ENCODE peak calls at places on chromosomes 7 and 10, in seven cellular contexts. One of them, this sample, is unnamed.

GRCh38 chr7:41942468-41943097 is 239.7 kb upstream of the INHBA start:
- DNase-seq in fibroblast of the aortic adventitia: peak; percentile 13
- DNase-seq in OCI-LY7: no peak
- DNase-seq in GM12864: no peak
- DNase-seq in mammary epithelial cell: no peak
- DNase-seq in stomach: no peak
- DNase-seq in fibroblast of pulmonary artery: peak; percentile 28
- DNase-seq in this sample: no peak

GRCh38 chr10:24463683-24464426 is 254.9 kb downstream of the KIAA1217 start:
- DNase-seq in fibroblast of the aortic adventitia: peak; percentile 92
- DNase-seq in OCI-LY7: no peak
- DNase-seq in GM12864: peak; percentile 35
- DNase-seq in mammary epithelial cell: peak; percentile 97
- DNase-seq in stomach: peak; percentile 33
- DNase-seq in fibroblast of pulmonary artery: peak; percentile 77
- DNase-seq in this sample: peak; percentile 41

GRCh38 chr7:149317986-149318672 is 56.1 kb downstream of the ZNF783 start:
- DNase-seq in fibroblast of the aortic adventitia: no peak
- DNase-seq in OCI-LY7: peak; percentile 30
- DNase-seq in GM12864: no peak
- DNase-seq in mammary epithelial cell: no peak
- DNase-seq in stomach: no peak
- DNase-seq in fibroblast of pulmonary artery: no peak
- DNase-seq in this sample: no peak

GRCh38 chr7:46764100-46764941 is 817.6 kb downstream of the TNS3 start:
- DNase-seq in fibroblast of the aortic adventitia: peak; percentile 98
- DNase-seq in OCI-LY7: no peak
- DNase-seq in GM12864: no peak
- DNase-seq in mammary epithelial cell: peak; percentile 96
- DNase-seq in stomach: peak; percentile 44
- DNase-seq in fibroblast of pulmonary artery: peak; percentile 97
- DNase-seq in this sample: peak; percentile 69

GRCh38 chr10:111435871-111436270 is 359.0 kb downstream of the ADRA2A start:
- DNase-seq in fibroblast of the aortic adventitia: no peak
- DNase-seq in OCI-LY7: no peak
- DNase-seq in GM12864: no peak
- DNase-seq in mammary epithelial cell: no peak
- DNase-seq in stomach: no peak
- DNase-seq in fibroblast of pulmonary artery: no peak
- DNase-seq in this sample: no peak

GRCh38 chr7:3005257-3005656 is 38.4 kb downstream of the CARD11 start:
- DNase-seq in fibroblast of the aortic adventitia: no peak
- DNase-seq in OCI-LY7: no peak
- DNase-seq in GM12864: no peak
- DNase-seq in mammary epithelial cell: no peak
- DNase-seq in stomach: no peak
- DNase-seq in fibroblast of pulmonary artery: no peak
- DNase-seq in this sample: no peak

GRCh38 chr10:95246582-95247051 is 44.2 kb downstream of the PDLIM1 start:
- DNase-seq in fibroblast of the aortic adventitia: peak; percentile 87
- DNase-seq in OCI-LY7: peak; percentile 89
- DNase-seq in GM12864: peak; percentile 57
- DNase-seq in mammary epithelial cell: peak; percentile 51
- DNase-seq in stomach: peak; percentile 79
- DNase-seq in fibroblast of pulmonary artery: peak; percentile 90
- DNase-seq in this sample: peak; percentile 90

GRCh38 chr10:104067525-104067924 is 18.2 kb downstream of the COL17A1 start:
- DNase-seq in fibroblast of the aortic adventitia: no peak
- DNase-seq in OCI-LY7: no peak
- DNase-seq in GM12864: no peak
- DNase-seq in mammary epithelial cell: no peak
- DNase-seq in stomach: no peak
- DNase-seq in fibroblast of pulmonary artery: no peak
- DNase-seq in this sample: no peak

GRCh38 chr10:69786791-69787190 is 14.9 kb upstream of the COL13A1 start:
- DNase-seq in fibroblast of the aortic adventitia: peak; percentile 78
- DNase-seq in OCI-LY7: peak; percentile 14
- DNase-seq in GM12864: no peak
- DNase-seq in mammary epithelial cell: peak; percentile 35
- DNase-seq in stomach: no peak
- DNase-seq in fibroblast of pulmonary artery: peak; percentile 79
- DNase-seq in this sample: peak; percentile 11

GRCh38 chr10:91090761-91091529 is 129.5 kb upstream of the PCGF5 start:
- DNase-seq in fibroblast of the aortic adventitia: peak; percentile 6
- DNase-seq in OCI-LY7: no peak
- DNase-seq in GM12864: peak; percentile 7
- DNase-seq in mammary epithelial cell: no peak
- DNase-seq in stomach: no peak
- DNase-seq in fibroblast of pulmonary artery: no peak
- DNase-seq in this sample: peak; percentile 54

GRCh38 chr7:27182285-27182827 is 2.7 kb downstream of the HOXA11 start:
- DNase-seq in fibroblast of the aortic adventitia: no peak
- DNase-seq in OCI-LY7: no peak
- DNase-seq in GM12864: no peak
- DNase-seq in mammary epithelial cell: no peak
- DNase-seq in stomach: peak; percentile 5
- DNase-seq in fibroblast of pulmonary artery: no peak
- DNase-seq in this sample: no peak
- H3K4me3 ChIP-seq in fibroblast of the aortic adventitia: no peak overlapping the region
- H3K4me3 ChIP-seq in OCI-LY7: no peak overlapping the region
- H3K4me3 ChIP-seq in GM12864: no peak overlapping the region
- H3K4me3 ChIP-seq in mammary epithelial cell: no peak overlapping the region
- H3K4me3 ChIP-seq in stomach: no peak overlapping the region
- H3K4me3 ChIP-seq in fibroblast of pulmonary artery: no peak overlapping the region
- H3K4me3 ChIP-seq in this sample: no peak overlapping the region

DNA sequence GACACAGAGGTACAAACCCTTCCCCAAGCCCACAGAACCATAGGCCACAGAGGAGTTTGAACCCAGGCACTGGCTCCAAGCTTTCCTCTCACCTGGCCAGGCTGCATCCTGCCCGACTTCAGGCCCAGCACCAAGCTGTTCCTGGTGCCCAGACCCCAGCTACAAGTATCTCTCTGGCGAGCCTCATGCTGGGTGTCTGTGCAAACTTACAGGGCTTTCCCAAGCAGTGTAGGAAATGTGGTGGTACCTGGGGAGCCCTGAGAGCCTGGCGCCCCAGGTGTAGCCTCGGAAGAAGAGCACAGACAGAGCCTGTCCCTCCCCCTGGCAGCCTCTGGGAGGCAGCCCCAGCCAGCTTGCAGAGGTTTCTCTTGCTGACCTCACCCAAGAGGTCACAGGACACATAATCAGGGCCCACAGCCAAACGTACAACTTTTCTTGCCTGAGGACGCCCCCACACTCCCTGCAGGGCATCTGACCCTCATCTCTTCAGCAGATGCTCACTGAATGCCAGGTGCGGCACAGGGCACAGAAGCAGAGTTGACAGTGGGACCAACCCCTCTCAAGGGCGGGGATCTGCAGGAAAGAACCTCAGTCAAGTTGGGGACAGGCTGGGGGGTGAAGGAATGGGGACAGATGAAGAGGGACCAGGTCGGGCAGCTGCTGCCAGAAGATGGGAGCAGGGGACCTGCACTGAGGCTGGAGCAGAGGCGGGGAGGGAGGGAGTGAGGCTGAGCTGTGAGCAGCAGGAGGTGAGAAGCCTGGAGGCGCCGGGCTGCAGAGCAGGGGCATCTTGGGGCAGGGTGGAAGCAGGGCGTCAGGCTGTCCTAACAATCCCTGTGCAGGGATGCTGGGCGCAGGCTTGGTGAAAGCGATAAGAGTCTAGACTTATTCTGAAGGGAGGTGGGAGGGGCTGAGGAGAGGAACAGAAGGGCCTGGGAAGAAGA is 16.3 kb upstream of the MYL7 start:
- DNase-seq in fibroblast of the aortic adventitia: no peak
- DNase-seq in OCI-LY7: no peak
- DNase-seq in GM12864: no peak
- DNase-seq in mammary epithelial cell: no peak
- DNase-seq in stomach: no peak
- DNase-seq in fibroblast of pulmonary artery: no peak
- DNase-seq in this sample: no peak
- TF ChIP-seq CTCF in fibroblast of the aortic adventitia: no peak
- TF ChIP-seq CTCF in OCI-LY7: no peak
- TF ChIP-seq CTCF in GM12864: no peak
- TF ChIP-seq CTCF in mammary epithelial cell: no peak
- TF ChIP-seq CTCF in stomach: no peak
- TF ChIP-seq CTCF in fibroblast of pulmonary artery: no peak
- TF ChIP-seq CTCF in this sample: no peak

GRCh38 chr10:93565421-93565820 is 1.0 kb upstream of the FFAR4 start:
- DNase-seq in fibroblast of the aortic adventitia: no peak
- DNase-seq in OCI-LY7: no peak
- DNase-seq in GM12864: no peak
- DNase-seq in mammary epithelial cell: no peak
- DNase-seq in stomach: no peak
- DNase-seq in fibroblast of pulmonary artery: no peak
- DNase-seq in this sample: no peak

GRCh38 chr10:93568105-93568390 is 1.6 kb downstream of the FFAR4 start:
- DNase-seq in fibroblast of the aortic adventitia: no peak
- DNase-seq in OCI-LY7: no peak
- DNase-seq in GM12864: no peak
- DNase-seq in mammary epithelial cell: no peak
- DNase-seq in stomach: no peak
- DNase-seq in fibroblast of pulmonary artery: no peak
- DNase-seq in this sample: no peak

GRCh38 chr10:93567277-93568104 is 1.0 kb downstream of the FFAR4 start:
- DNase-seq in fibroblast of the aortic adventitia: no peak
- DNase-seq in OCI-LY7: no peak
- DNase-seq in GM12864: no peak
- DNase-seq in mammary epithelial cell: no peak
- DNase-seq in stomach: no peak
- DNase-seq in fibroblast of pulmonary artery: no peak
- DNase-seq in this sample: no peak

GRCh38 chr10:93570383-93570782 is 3.9 kb downstream of the FFAR4 start:
- DNase-seq in fibroblast of the aortic adventitia: no peak
- DNase-seq in OCI-LY7: no peak
- DNase-seq in GM12864: no peak
- DNase-seq in mammary epithelial cell: no peak
- DNase-seq in stomach: no peak
- DNase-seq in fibroblast of pulmonary artery: no peak
- DNase-seq in this sample: no peak

DNA sequence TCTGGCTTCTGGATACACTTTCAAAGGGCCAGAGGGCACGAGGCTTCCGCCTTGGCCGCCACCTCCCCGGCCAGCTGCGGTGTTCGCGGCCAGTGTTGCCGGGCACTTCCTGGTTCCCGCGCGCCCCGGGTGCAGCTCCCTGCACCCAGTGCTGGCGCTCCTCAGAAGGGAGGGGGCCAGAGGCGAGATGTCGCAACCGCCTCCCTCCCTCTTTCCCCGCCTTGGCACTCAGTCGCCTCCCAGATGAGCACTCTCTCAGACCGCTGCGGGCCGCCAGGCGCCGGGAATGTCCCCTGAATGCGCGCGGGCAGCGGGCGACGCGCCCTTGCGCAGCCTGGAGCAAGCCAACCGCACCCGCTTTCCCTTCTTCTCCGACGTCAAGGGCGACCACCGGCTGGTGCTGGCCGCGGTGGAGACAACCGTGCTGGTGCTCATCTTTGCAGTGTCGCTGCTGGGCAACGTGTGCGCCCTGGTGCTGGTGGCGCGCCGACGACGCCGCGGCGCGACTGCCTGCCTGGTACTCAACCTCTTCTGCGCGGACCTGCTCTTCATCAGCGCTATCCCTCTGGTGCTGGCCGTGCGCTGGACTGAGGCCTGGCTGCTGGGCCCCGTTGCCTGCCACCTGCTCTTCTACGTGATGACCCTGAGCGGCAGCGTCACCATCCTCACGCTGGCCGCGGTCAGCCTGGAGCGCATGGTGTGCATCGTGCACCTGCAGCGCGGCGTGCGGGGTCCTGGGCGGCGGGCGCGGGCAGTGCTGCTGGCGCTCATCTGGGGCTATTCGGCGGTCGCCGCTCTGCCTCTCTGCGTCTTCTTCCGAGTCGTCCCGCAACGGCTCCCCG is at the start of gene FFAR4:
- DNase-seq in fibroblast of the aortic adventitia: no peak
- DNase-seq in OCI-LY7: no peak
- DNase-seq in GM12864: no peak
- DNase-seq in mammary epithelial cell: peak; percentile 34
- DNase-seq in stomach: peak; percentile 50
- DNase-seq in fibroblast of pulmonary artery: no peak
- DNase-seq in this sample: no peak
- H3K4me3 ChIP-seq in fibroblast of the aortic adventitia: no peak within 1 kb of the TSS
- H3K4me3 ChIP-seq in OCI-LY7: no peak within 1 kb of the TSS
- H3K4me3 ChIP-seq in GM12864: no peak within 1 kb of the TSS
- H3K4me3 ChIP-seq in mammary epithelial cell: no peak within 1 kb of the TSS
- H3K4me3 ChIP-seq in stomach: peak within 1 kb of the TSS; percentile 26
- H3K4me3 ChIP-seq in fibroblast of pulmonary artery: no peak within 1 kb of the TSS
- H3K4me3 ChIP-seq in this sample: no peak within 1 kb of the TSS

DNA sequence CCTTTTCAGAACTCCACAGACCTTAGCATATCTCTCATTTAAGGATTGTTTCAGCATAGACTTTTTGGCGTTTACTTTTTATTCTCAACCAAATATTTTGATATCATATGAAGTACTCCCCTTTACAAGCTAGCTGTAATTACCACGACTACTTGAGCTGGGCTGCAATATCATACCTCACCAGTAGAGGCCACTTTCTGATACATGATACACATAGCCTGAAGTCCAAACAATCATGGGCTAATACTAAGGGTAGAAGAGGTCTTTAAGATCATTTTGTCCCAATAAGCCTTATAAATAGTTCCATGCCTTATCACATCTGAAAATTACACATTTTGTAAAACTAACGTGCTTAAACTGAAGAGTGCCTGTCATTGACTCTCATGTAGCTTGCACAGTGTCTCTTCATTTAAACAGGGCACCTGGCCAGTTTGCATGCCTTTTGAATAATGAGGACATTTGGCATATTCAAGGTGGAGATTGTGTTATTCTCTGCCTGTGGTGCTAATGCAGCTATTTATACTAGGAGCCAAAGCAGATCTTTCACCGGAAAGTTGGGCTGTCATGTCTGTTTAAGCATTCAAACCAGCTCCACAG is 403.7 kb upstream of the ZMIZ1 start:
- DNase-seq in fibroblast of the aortic adventitia: peak; percentile 46
- DNase-seq in OCI-LY7: peak; percentile 37
- DNase-seq in GM12864: no peak
- DNase-seq in mammary epithelial cell: peak; percentile 20
- DNase-seq in stomach: no peak
- DNase-seq in fibroblast of pulmonary artery: peak; percentile 66
- DNase-seq in this sample: peak; percentile 47
- TF ChIP-seq CTCF in fibroblast of the aortic adventitia: peak; percentile 61
- TF ChIP-seq CTCF in OCI-LY7: peak; percentile 82
- TF ChIP-seq CTCF in GM12864: peak; percentile 61
- TF ChIP-seq CTCF in mammary epithelial cell: peak; percentile 91
- TF ChIP-seq CTCF in stomach: peak; percentile 20
- TF ChIP-seq CTCF in fibroblast of pulmonary artery: peak; percentile 61
- TF ChIP-seq CTCF in this sample: peak; percentile 50

DNA sequence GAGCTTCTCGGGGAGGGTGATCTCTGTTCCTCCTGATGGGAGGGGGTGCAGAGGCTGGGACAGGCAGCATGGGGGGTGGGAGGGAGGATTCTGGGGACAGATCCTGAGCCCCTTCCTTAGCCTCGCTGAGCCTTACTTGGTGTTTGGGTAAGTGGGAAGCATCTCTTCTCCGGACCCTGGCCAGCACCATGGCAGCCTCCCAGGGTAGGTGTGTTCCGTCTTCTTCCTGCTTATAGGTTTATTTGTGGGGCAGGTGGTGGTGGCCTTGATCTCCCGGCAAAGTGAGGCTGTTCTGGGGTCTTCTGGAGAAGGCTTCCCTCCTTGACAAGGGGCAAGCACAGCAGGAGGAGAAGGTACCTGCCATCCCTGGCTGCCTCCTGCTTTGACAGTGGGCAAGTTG is 226.9 kb downstream of the GLRX3 start:
- DNase-seq in fibroblast of the aortic adventitia: no peak
- DNase-seq in OCI-LY7: no peak
- DNase-seq in GM12864: no peak
- DNase-seq in mammary epithelial cell: no peak
- DNase-seq in stomach: no peak
- DNase-seq in fibroblast of pulmonary artery: no peak
- DNase-seq in this sample: no peak
- H3K4me3 ChIP-seq in fibroblast of the aortic adventitia: no peak overlapping the region
- H3K4me3 ChIP-seq in OCI-LY7: no peak overlapping the region
- H3K4me3 ChIP-seq in GM12864: no peak overlapping the region
- H3K4me3 ChIP-seq in mammary epithelial cell: no peak overlapping the region
- H3K4me3 ChIP-seq in stomach: no peak overlapping the region
- H3K4me3 ChIP-seq in fibroblast of pulmonary artery: no peak overlapping the region
- H3K4me3 ChIP-seq in this sample: no peak overlapping the region

This sample was measured in GM12865.